ENCODE peak calls at places on chromosome 20, in ten cellular contexts. J is GM12892, X is spleen, Y is GM12891, L is sigmoid colon, N is GM12878, S is HCT116, F is stomach, U is upper lobe of left lung, W is suprapubic skin. T is an unnamed sample.

GRCh38 chr20:38217791-38218565 is 42.6 kb downstream of the KIAA1755 start:
- DNase-seq in W (peak), U (no peak), N (no peak), F (no peak), J (no peak), Y (no peak), X (peak), L (peak), S (peak), T (no peak)

GRCh38 chr20:4449977-4450715 is 271.6 kb upstream of the PRND start:
- DNase-seq in U (no peak), L (no peak), Y (no peak), J (no peak), S (peak), F (no peak), W (no peak), N (no peak), X (no peak), T (no peak)

GRCh38 chr20:5216663-5217062 is 89.9 kb downstream of the CDS2 start:
- DNase-seq in F (no peak), U (no peak), S (no peak), L (no peak), Y (no peak), X (no peak), N (no peak), W (no peak), J (no peak), T (no peak)

GRCh38 chr20:37243076-37243936 is 18.3 kb downstream of the GHRH start:
- DNase-seq in L (no peak), F (no peak), J (no peak), W (peak), S (no peak), U (no peak), N (no peak), Y (no peak), X (no peak), T (no peak)

GRCh38 chr20:46023148-46023484 is 5.9 kb upstream of the SLC12A5 start:
- DNase-seq in W (no peak), L (no peak), N (no peak), U (no peak), X (no peak), F (no peak), S (no peak), Y (no peak), J (no peak), T (no peak)

GRCh38 chr20:56925696-56926101 is 296.6 kb downstream of the TFAP2C start:
- DNase-seq in N (no peak), X (no peak), J (no peak), U (no peak), Y (no peak), F (no peak), S (no peak), W (no peak), L (peak), T (no peak)

GRCh38 chr20:1820137-1821074 is 74.8 kb upstream of the SIRPA start:
- DNase-seq in Y (no peak), X (peak), L (no peak), U (no peak), W (peak), N (no peak), S (no peak), J (no peak), F (no peak), T (no peak)

GRCh38 chr20:46111028-46111835 is 6.9 kb upstream of the CD40 start:
- DNase-seq in W (no peak), Y (no peak), F (no peak), X (no peak), N (peak), S (no peak), J (no peak), L (peak), U (no peak), T (no peak)

GRCh38 chr20:37383229-37383989 is 37.5 kb downstream of the SRC start:
- DNase-seq in N (no peak), U (no peak), L (peak), F (peak), W (peak), S (peak), Y (no peak), J (no peak), X (peak), T (no peak)

GRCh38 chr20:56581701-56582100 is 47.4 kb upstream of the TFAP2C start:
- DNase-seq in J (no peak), F (no peak), X (no peak), N (no peak), L (no peak), U (no peak), Y (no peak), W (no peak), S (no peak), T (no peak)

GRCh38 chr20:57936636-57937310 is 227.0 kb upstream of the PMEPA1 start:
- DNase-seq in F (no peak), L (no peak), Y (no peak), X (no peak), W (no peak), N (no peak), J (no peak), S (no peak), U (no peak), T (no peak)

GRCh38 chr20:36950432-36951197 is 893 bp downstream of the SAMHD1 start:
- DNase-seq in S (no peak), F (peak), N (no peak), Y (no peak), J (no peak), W (no peak), X (no peak), U (no peak), L (peak), T (no peak)

GRCh38 chr20:36924167-36925045 is 27.1 kb downstream of the SAMHD1 start:
- DNase-seq in Y (no peak), W (no peak), N (no peak), F (no peak), U (no peak), S (no peak), J (no peak), L (no peak), X (no peak), T (no peak)

GRCh38 chr20:272718-273117 is 15.2 kb downstream of the DEFB132 start:
- DNase-seq in W (no peak), N (no peak), X (no peak), F (no peak), S (no peak), U (no peak), J (no peak), L (no peak), Y (no peak), T (no peak)

GRCh38 chr20:10453241-10453640 is 18.1 kb downstream of the SLX4IP start:
- DNase-seq in Y (no peak), U (no peak), W (no peak), X (peak), J (no peak), L (no peak), F (no peak), S (no peak), N (peak), T (no peak)

GRCh38 chr20:15700147-15700765 is 873.0 kb downstream of the KIF16B start:
- DNase-seq in W (no peak), F (no peak), N (no peak), J (no peak), U (peak), Y (no peak), X (no peak), S (no peak), L (no peak), T (no peak)

GRCh38 chr20:57672164-57672563 is 37.7 kb downstream of the PMEPA1 start:
- DNase-seq in S (no peak), X (peak), N (no peak), Y (no peak), L (peak), U (peak), J (no peak), W (peak), F (no peak), T (no peak)

GRCh38 chr20:63863798-63864544 is 1.1 kb upstream of the TPD52L2 start:
- DNase-seq in J (peak), S (peak), N (peak), F (peak), X (peak), Y (peak), W (peak), L (peak), U (peak), T (peak)

GRCh38 chr20:49583669-49584417 is 15.9 kb upstream of the PTGIS start:
- DNase-seq in Y (no peak), X (no peak), S (no peak), L (peak), W (no peak), J (no peak), U (no peak), F (peak), N (no peak), T (no peak)

GRCh38 chr20:12597491-12597890 is 411.3 kb upstream of the SPTLC3 start:
- DNase-seq in L (no peak), J (no peak), N (no peak), W (no peak), X (no peak), U (no peak), Y (no peak), S (no peak), F (no peak), T (no peak)

GRCh38 chr20:61205769-61206168 is 46.3 kb upstream of the CDH4 start:
- DNase-seq in N (no peak), Y (no peak), S (no peak), X (no peak), J (no peak), U (no peak), W (no peak), F (no peak), L (no peak), T (no peak)
- TF ChIP-seq POLR2AphosphoS5 in N (no peak), Y (no peak), S (no peak), X (no peak), J (no peak), U (no peak), W (no peak), F (no peak), L (no peak), T (no peak)

GRCh38 chr20:33475381-33476160 is 14.3 kb upstream of the CBFA2T2 start:
- DNase-seq in Y (no peak), F (no peak), U (no peak), N (no peak), J (no peak), X (no peak), W (no peak), S (no peak), L (no peak), T (no peak)

GRCh38 chr20:33474963-33475362 is 14.9 kb upstream of the CBFA2T2 start:
- DNase-seq in J (no peak), L (no peak), N (no peak), Y (no peak), X (no peak), U (no peak), S (no peak), W (no peak), F (no peak), T (no peak)

GRCh38 chr20:33474097-33474846 is 15.6 kb upstream of the CBFA2T2 start:
- DNase-seq in F (no peak), N (no peak), X (no peak), U (no peak), W (no peak), J (no peak), L (no peak), Y (no peak), S (no peak), T (no peak)

GRCh38 chr20:33480071-33480470 is 9.8 kb upstream of the CBFA2T2 start:
- DNase-seq in X (peak), U (no peak), Y (no peak), L (no peak), W (no peak), F (no peak), N (no peak), S (no peak), J (no peak), T (no peak)

GRCh38 chr20:33477386-33478234 is 12.3 kb upstream of the CBFA2T2 start:
- DNase-seq in L (no peak), W (no peak), F (peak), X (no peak), U (no peak), Y (no peak), S (no peak), N (no peak), J (no peak), T (no peak)
- TF ChIP-seq POLR2A in L (no peak), W (no peak), F (no peak), X (no peak), U (no peak), Y (no peak), S (no peak), N (no peak), J (no peak), T (no peak)

GRCh38 chr20:43925786-43926185 is 11.1 kb downstream of the TOX2 start:
- DNase-seq in L (no peak), U (no peak), N (no peak), F (no peak), Y (no peak), J (no peak), S (no peak), W (no peak), X (no peak), T (no peak)
- TF ChIP-seq POLR2AphosphoS5 in L (no peak), U (no peak), N (no peak), F (no peak), Y (no peak), J (no peak), S (no peak), W (no peak), X (no peak), T (no peak)

DNA sequence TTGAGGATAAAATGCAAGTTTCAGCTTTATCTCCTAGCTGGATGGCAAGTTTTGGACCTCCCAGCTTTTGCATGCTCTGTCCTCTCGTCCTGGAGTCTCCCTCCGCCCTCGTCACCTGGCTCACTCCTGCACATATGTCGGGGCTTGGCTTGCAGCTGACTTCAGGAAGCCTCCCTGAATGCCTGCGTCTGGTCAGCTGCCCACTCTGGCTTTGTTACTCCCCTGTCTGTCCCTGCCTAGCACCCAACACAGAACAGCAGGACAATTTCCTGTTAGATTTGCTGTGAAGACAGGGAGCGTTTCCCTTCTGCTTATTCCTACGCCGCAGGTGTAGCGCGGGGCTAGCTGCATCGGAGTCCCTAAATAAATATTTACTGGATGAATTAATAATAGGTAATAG is 5.4 kb downstream of the JPH2 start:
- DNase-seq in X (no peak), L (no peak), W (no peak), J (no peak), F (no peak), N (no peak), S (no peak), Y (no peak), U (no peak), T (no peak)
- TF ChIP-seq POLR2A in X (no peak), L (no peak), W (no peak), J (no peak), F (no peak), N (no peak), S (no peak), Y (no peak), U (no peak), T (no peak)

GRCh38 chr20:62841705-62842212 is 19.9 kb downstream of the TCFL5 start:
- DNase-seq in U (no peak), N (no peak), Y (no peak), J (no peak), F (no peak), W (no peak), X (no peak), L (no peak), S (no peak), T (no peak)
- TF ChIP-seq POLR2AphosphoS5 in U (no peak), N (no peak), Y (no peak), J (no peak), F (no peak), W (no peak), X (no peak), L (no peak), S (no peak), T (no peak)

GRCh38 chr20:41316009-41316408 is 1.5 kb downstream of the ZHX3 start:
- DNase-seq in S (no peak), N (no peak), X (no peak), J (no peak), L (no peak), W (no peak), F (no peak), Y (no peak), U (no peak), T (no peak)
- TF ChIP-seq POLR2A in S (no peak), N (no peak), X (no peak), J (no peak), L (no peak), W (no peak), F (no peak), Y (no peak), U (no peak), T (no peak)